ENCODE peak calls at places on chromosome 13, in nine cellular contexts. One of them, this sample, is unnamed.

GRCh38 chr13:46347277-46347676 is 39.8 kb downstream of the RUBCNL start:
- DNase-seq in GM06990: no peak
- DNase-seq in astrocyte of the spinal cord: no peak
- DNase-seq in endothelial cell: no peak
- DNase-seq in dorsolateral prefrontal cortex: no peak
- DNase-seq in fibroblast of mammary gland: no peak
- DNase-seq in A549: no peak
- DNase-seq in BJ: no peak
- DNase-seq in GM12878: no peak
- DNase-seq in this sample: no peak

GRCh38 chr13:86282450-86282849 is 483.2 kb upstream of the SLITRK6 start:
- DNase-seq in endothelial cell: no peak
- DNase-seq in astrocyte of the spinal cord: peak
- DNase-seq in BJ: no peak
- DNase-seq in dorsolateral prefrontal cortex: no peak
- DNase-seq in GM06990: no peak
- DNase-seq in fibroblast of mammary gland: no peak
- DNase-seq in GM12878: peak
- DNase-seq in A549: no peak
- DNase-seq in this sample: no peak

GRCh38 chr13:113595131-113595530 is 10.6 kb downstream of the TFDP1 start:
- DNase-seq in GM12878: no peak
- DNase-seq in GM06990: no peak
- DNase-seq in A549: no peak
- DNase-seq in endothelial cell: no peak
- DNase-seq in dorsolateral prefrontal cortex: no peak
- DNase-seq in astrocyte of the spinal cord: no peak
- DNase-seq in BJ: no peak
- DNase-seq in fibroblast of mammary gland: no peak
- DNase-seq in this sample: no peak

GRCh38 chr13:107202371-107203023 is 634.6 kb upstream of the ARGLU1 start:
- DNase-seq in A549: no peak
- DNase-seq in GM06990: no peak
- DNase-seq in fibroblast of mammary gland: peak
- DNase-seq in BJ: no peak
- DNase-seq in dorsolateral prefrontal cortex: no peak
- DNase-seq in GM12878: no peak
- DNase-seq in endothelial cell: peak
- DNase-seq in astrocyte of the spinal cord: peak
- DNase-seq in this sample: peak

GRCh38 chr13:66558511-66558910 is 671.6 kb downstream of the PCDH9 start:
- DNase-seq in GM12878: no peak
- DNase-seq in astrocyte of the spinal cord: peak
- DNase-seq in BJ: no peak
- DNase-seq in endothelial cell: no peak
- DNase-seq in dorsolateral prefrontal cortex: no peak
- DNase-seq in GM06990: no peak
- DNase-seq in fibroblast of mammary gland: peak
- DNase-seq in A549: no peak
- DNase-seq in this sample: no peak

GRCh38 chr13:91184244-91184926 is 163.1 kb upstream of the MIR17HG start:
- DNase-seq in BJ: no peak
- DNase-seq in endothelial cell: no peak
- DNase-seq in GM12878: no peak
- DNase-seq in dorsolateral prefrontal cortex: no peak
- DNase-seq in A549: no peak
- DNase-seq in fibroblast of mammary gland: no peak
- DNase-seq in GM06990: no peak
- DNase-seq in astrocyte of the spinal cord: no peak
- DNase-seq in this sample: no peak

GRCh38 chr13:51801631-51802099 is 2.3 kb downstream of the DHRS12 start:
- DNase-seq in BJ: no peak
- DNase-seq in A549: peak
- DNase-seq in GM12878: no peak
- DNase-seq in endothelial cell: no peak
- DNase-seq in fibroblast of mammary gland: no peak
- DNase-seq in GM06990: no peak
- DNase-seq in dorsolateral prefrontal cortex: peak
- DNase-seq in astrocyte of the spinal cord: no peak
- DNase-seq in this sample: peak

GRCh38 chr13:112826565-112826964 is 136.7 kb downstream of the ATP11A start:
- DNase-seq in astrocyte of the spinal cord: no peak
- DNase-seq in endothelial cell: no peak
- DNase-seq in A549: no peak
- DNase-seq in dorsolateral prefrontal cortex: no peak
- DNase-seq in GM06990: no peak
- DNase-seq in BJ: no peak
- DNase-seq in GM12878: no peak
- DNase-seq in fibroblast of mammary gland: no peak
- DNase-seq in this sample: no peak

GRCh38 chr13:23705578-23705977 is 135.4 kb downstream of the TNFRSF19 start:
- DNase-seq in GM12878: no peak
- DNase-seq in BJ: no peak
- DNase-seq in fibroblast of mammary gland: peak
- DNase-seq in dorsolateral prefrontal cortex: no peak
- DNase-seq in astrocyte of the spinal cord: no peak
- DNase-seq in A549: no peak
- DNase-seq in GM06990: no peak
- DNase-seq in endothelial cell: no peak
- DNase-seq in this sample: no peak

GRCh38 chr13:50744261-50744660 is 99.2 kb downstream of the DLEU7 start:
- DNase-seq in astrocyte of the spinal cord: no peak
- DNase-seq in GM12878: no peak
- DNase-seq in GM06990: no peak
- DNase-seq in fibroblast of mammary gland: no peak
- DNase-seq in endothelial cell: no peak
- DNase-seq in A549: no peak
- DNase-seq in BJ: no peak
- DNase-seq in dorsolateral prefrontal cortex: no peak
- DNase-seq in this sample: no peak

GRCh38 chr13:46077260-46077659 is 24.7 kb upstream of the ZC3H13 start:
- DNase-seq in A549: no peak
- DNase-seq in dorsolateral prefrontal cortex: no peak
- DNase-seq in GM12878: no peak
- DNase-seq in astrocyte of the spinal cord: no peak
- DNase-seq in endothelial cell: no peak
- DNase-seq in GM06990: no peak
- DNase-seq in BJ: no peak
- DNase-seq in fibroblast of mammary gland: no peak
- DNase-seq in this sample: no peak

GRCh38 chr13:101325423-101325822 is 90.9 kb downstream of the NALCN start:
- DNase-seq in A549: no peak
- DNase-seq in GM12878: no peak
- DNase-seq in endothelial cell: no peak
- DNase-seq in fibroblast of mammary gland: no peak
- DNase-seq in GM06990: no peak
- DNase-seq in BJ: no peak
- DNase-seq in dorsolateral prefrontal cortex: no peak
- DNase-seq in astrocyte of the spinal cord: no peak
- DNase-seq in this sample: no peak

GRCh38 chr13:75739244-75739868 is 103.2 kb downstream of the LMO7 start:
- DNase-seq in GM12878: peak
- DNase-seq in A549: no peak
- DNase-seq in fibroblast of mammary gland: peak
- DNase-seq in GM06990: no peak
- DNase-seq in BJ: no peak
- DNase-seq in endothelial cell: no peak
- DNase-seq in astrocyte of the spinal cord: no peak
- DNase-seq in dorsolateral prefrontal cortex: no peak
- DNase-seq in this sample: no peak

GRCh38 chr13:49220035-49220855 is at the start of gene MLNR:
- DNase-seq in GM12878: no peak
- DNase-seq in dorsolateral prefrontal cortex: no peak
- DNase-seq in endothelial cell: peak
- DNase-seq in BJ: no peak
- DNase-seq in A549: peak
- DNase-seq in fibroblast of mammary gland: peak
- DNase-seq in astrocyte of the spinal cord: no peak
- DNase-seq in GM06990: peak
- DNase-seq in this sample: peak
- TF ChIP-seq CTCF in GM12878: peak
- TF ChIP-seq CTCF in dorsolateral prefrontal cortex: no peak
- TF ChIP-seq CTCF in endothelial cell: peak
- TF ChIP-seq CTCF in BJ: no peak
- TF ChIP-seq CTCF in A549: peak
- TF ChIP-seq CTCF in fibroblast of mammary gland: no peak
- TF ChIP-seq CTCF in astrocyte of the spinal cord: peak
- TF ChIP-seq CTCF in GM06990: peak
- TF ChIP-seq CTCF in this sample: peak

GRCh38 chr13:98447130-98447529 is 129.8 kb downstream of the STK24 start:
- DNase-seq in GM12878: no peak
- DNase-seq in A549: no peak
- DNase-seq in astrocyte of the spinal cord: no peak
- DNase-seq in GM06990: no peak
- DNase-seq in dorsolateral prefrontal cortex: no peak
- DNase-seq in fibroblast of mammary gland: no peak
- DNase-seq in BJ: no peak
- DNase-seq in endothelial cell: no peak
- DNase-seq in this sample: no peak

GRCh38 chr13:98450012-98450411 is 126.9 kb downstream of the STK24 start:
- DNase-seq in endothelial cell: no peak
- DNase-seq in astrocyte of the spinal cord: no peak
- DNase-seq in dorsolateral prefrontal cortex: no peak
- DNase-seq in BJ: no peak
- DNase-seq in GM12878: no peak
- DNase-seq in fibroblast of mammary gland: peak
- DNase-seq in A549: no peak
- DNase-seq in GM06990: no peak
- DNase-seq in this sample: no peak

GRCh38 chr13:98449273-98449672 is 127.6 kb downstream of the STK24 start:
- DNase-seq in dorsolateral prefrontal cortex: no peak
- DNase-seq in BJ: no peak
- DNase-seq in astrocyte of the spinal cord: no peak
- DNase-seq in A549: no peak
- DNase-seq in GM06990: no peak
- DNase-seq in fibroblast of mammary gland: no peak
- DNase-seq in endothelial cell: no peak
- DNase-seq in GM12878: no peak
- DNase-seq in this sample: no peak

GRCh38 chr13:98447881-98448641 is 128.8 kb downstream of the STK24 start:
- DNase-seq in GM06990: no peak
- DNase-seq in dorsolateral prefrontal cortex: peak
- DNase-seq in endothelial cell: peak
- DNase-seq in BJ: no peak
- DNase-seq in A549: peak
- DNase-seq in fibroblast of mammary gland: peak
- DNase-seq in astrocyte of the spinal cord: peak
- DNase-seq in GM12878: no peak
- DNase-seq in this sample: no peak

DNA sequence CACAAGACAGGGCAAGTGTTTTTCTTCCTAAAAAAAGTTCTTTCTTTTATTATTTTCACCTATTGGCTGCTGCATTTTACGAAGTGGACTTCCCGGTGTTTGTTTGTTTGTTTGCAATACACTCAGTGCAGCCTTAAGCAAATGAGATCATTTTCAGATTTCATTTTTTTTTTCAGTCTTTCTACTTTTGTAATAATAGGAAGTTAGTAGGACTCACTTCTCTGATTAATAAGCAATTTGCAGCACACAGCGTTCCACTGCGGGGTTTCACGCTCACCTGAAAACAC is 128.3 kb downstream of the STK24 start:
- DNase-seq in BJ: no peak
- DNase-seq in fibroblast of mammary gland: no peak
- DNase-seq in endothelial cell: no peak
- DNase-seq in astrocyte of the spinal cord: no peak
- DNase-seq in dorsolateral prefrontal cortex: no peak
- DNase-seq in GM12878: no peak
- DNase-seq in A549: no peak
- DNase-seq in GM06990: no peak
- DNase-seq in this sample: no peak
- TF ChIP-seq CTCF in BJ: no peak
- TF ChIP-seq CTCF in fibroblast of mammary gland: no peak
- TF ChIP-seq CTCF in endothelial cell: peak
- TF ChIP-seq CTCF in astrocyte of the spinal cord: no peak
- TF ChIP-seq CTCF in dorsolateral prefrontal cortex: no peak
- TF ChIP-seq CTCF in GM12878: no peak
- TF ChIP-seq CTCF in A549: no peak
- TF ChIP-seq CTCF in GM06990: no peak
- TF ChIP-seq CTCF in this sample: no peak

GRCh38 chr13:111541752-111542529 is 221.5 kb downstream of the TEX29 start:
- DNase-seq in dorsolateral prefrontal cortex: no peak
- DNase-seq in astrocyte of the spinal cord: no peak
- DNase-seq in A549: no peak
- DNase-seq in fibroblast of mammary gland: no peak
- DNase-seq in GM12878: no peak
- DNase-seq in GM06990: no peak
- DNase-seq in BJ: no peak
- DNase-seq in endothelial cell: no peak
- DNase-seq in this sample: no peak
- TF ChIP-seq CTCF in dorsolateral prefrontal cortex: no peak
- TF ChIP-seq CTCF in astrocyte of the spinal cord: no peak
- TF ChIP-seq CTCF in A549: no peak
- TF ChIP-seq CTCF in fibroblast of mammary gland: no peak
- TF ChIP-seq CTCF in GM12878: no peak
- TF ChIP-seq CTCF in GM06990: no peak
- TF ChIP-seq CTCF in BJ: no peak
- TF ChIP-seq CTCF in endothelial cell: no peak
- TF ChIP-seq CTCF in this sample: no peak

GRCh38 chr13:38417241-38417640 is 67.6 kb downstream of the UFM1 start:
- DNase-seq in BJ: no peak
- DNase-seq in dorsolateral prefrontal cortex: no peak
- DNase-seq in GM06990: no peak
- DNase-seq in A549: no peak
- DNase-seq in GM12878: no peak
- DNase-seq in endothelial cell: no peak
- DNase-seq in astrocyte of the spinal cord: no peak
- DNase-seq in fibroblast of mammary gland: peak
- DNase-seq in this sample: no peak

GRCh38 chr13:38418286-38418685 is 68.6 kb downstream of the UFM1 start:
- DNase-seq in GM06990: no peak
- DNase-seq in astrocyte of the spinal cord: no peak
- DNase-seq in BJ: no peak
- DNase-seq in endothelial cell: no peak
- DNase-seq in GM12878: no peak
- DNase-seq in A549: no peak
- DNase-seq in fibroblast of mammary gland: peak
- DNase-seq in dorsolateral prefrontal cortex: no peak
- DNase-seq in this sample: no peak

GRCh38 chr13:38415233-38415632 is 65.6 kb downstream of the UFM1 start:
- DNase-seq in fibroblast of mammary gland: no peak
- DNase-seq in dorsolateral prefrontal cortex: no peak
- DNase-seq in A549: no peak
- DNase-seq in endothelial cell: no peak
- DNase-seq in GM06990: peak
- DNase-seq in BJ: no peak
- DNase-seq in astrocyte of the spinal cord: no peak
- DNase-seq in GM12878: peak
- DNase-seq in this sample: no peak

GRCh38 chr13:38419312-38419873 is 69.7 kb downstream of the UFM1 start:
- DNase-seq in endothelial cell: no peak
- DNase-seq in GM12878: peak
- DNase-seq in A549: no peak
- DNase-seq in BJ: no peak
- DNase-seq in astrocyte of the spinal cord: no peak
- DNase-seq in dorsolateral prefrontal cortex: no peak
- DNase-seq in GM06990: peak
- DNase-seq in fibroblast of mammary gland: no peak
- DNase-seq in this sample: no peak

DNA sequence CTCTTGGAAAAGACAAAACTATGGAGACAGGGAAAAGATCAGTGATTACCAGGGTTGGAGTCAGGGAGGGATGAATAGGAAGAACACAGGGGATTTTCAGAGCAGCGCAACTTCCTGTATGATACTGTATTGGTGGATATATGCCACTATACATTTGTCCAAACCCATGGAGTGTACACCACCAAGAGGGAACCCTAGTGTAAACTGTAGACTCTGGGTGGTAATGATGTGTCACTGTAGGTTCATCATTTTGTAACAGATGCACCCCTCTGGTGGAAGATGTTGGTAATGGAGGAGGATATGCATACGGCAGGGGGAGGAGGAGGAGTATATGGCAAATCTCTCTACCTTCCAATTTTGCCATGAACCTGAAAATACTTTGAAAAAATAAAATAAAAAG is 68.1 kb downstream of the UFM1 start:
- DNase-seq in GM12878: no peak
- DNase-seq in astrocyte of the spinal cord: no peak
- DNase-seq in A549: peak
- DNase-seq in endothelial cell: peak
- DNase-seq in fibroblast of mammary gland: peak
- DNase-seq in dorsolateral prefrontal cortex: no peak
- DNase-seq in BJ: no peak
- DNase-seq in GM06990: no peak
- DNase-seq in this sample: peak
- TF ChIP-seq CTCF in GM12878: peak
- TF ChIP-seq CTCF in astrocyte of the spinal cord: peak
- TF ChIP-seq CTCF in A549: no peak
- TF ChIP-seq CTCF in endothelial cell: peak
- TF ChIP-seq CTCF in fibroblast of mammary gland: peak
- TF ChIP-seq CTCF in dorsolateral prefrontal cortex: no peak
- TF ChIP-seq CTCF in BJ: peak
- TF ChIP-seq CTCF in GM06990: peak
- TF ChIP-seq CTCF in this sample: peak